ENCODE peak calls at places on chromosomes 3 and 15, in seven cellular contexts. M is GM23338, R is hepatocyte, K is neural progenitor cell, N is OCI-LY7, X is MM.1S, A is GM23248. V is an unnamed sample. For H3K36me3, the result is how much of the 10 kb centered on the place peaks cover.

GRCh38 chr15:100688549-100689120 is 86.2 kb downstream of the ASB7 start:
- DNase-seq in M (no peak), R (no peak), K (no peak), N (no peak), X (no peak), A (no peak), V (no peak)

GRCh38 chr3:64865872-64866588 is 178.2 kb upstream of the ADAMTS9 start:
- DNase-seq in M (peak), R (peak), K (no peak), N (no peak), X (no peak), A (no peak), V (no peak)

GRCh38 chr15:48718646-48719045 is 73.1 kb upstream of the FBN1 start:
- DNase-seq in M (no peak), R (no peak), K (no peak), N (no peak), X (no peak), A (peak), V (no peak)

GRCh38 chr3:138688871-138689299 is 80.3 kb downstream of the FAIM start:
- DNase-seq in M (no peak), R (no peak), K (no peak), N (peak), X (peak), A (no peak), V (no peak)

GRCh38 chr15:40011303-40011702 is 27.7 kb downstream of the SRP14 start:
- DNase-seq in M (no peak), R (no peak), K (no peak), N (no peak), X (no peak), A (no peak), V (no peak)

GRCh38 chr3:31878231-31878838 is 102.7 kb downstream of the OSBPL10 start:
- DNase-seq in M (no peak), R (no peak), K (no peak), N (no peak), X (no peak), A (peak), V (no peak)

GRCh38 chr3:63442918-63443317 is 164.8 kb downstream of the SYNPR start:
- DNase-seq in M (no peak), R (no peak), K (no peak), N (no peak), X (no peak), A (no peak), V (no peak)

GRCh38 chr15:31811641-31812040 is 218.7 kb upstream of the CHRNA7 start:
- DNase-seq in M (no peak), R (no peak), K (no peak), N (no peak), X (no peak), A (no peak), V (no peak)

GRCh38 chr15:66798426-66799061 is 96.5 kb downstream of the SMAD6 start:
- DNase-seq in M (no peak), R (no peak), K (no peak), N (no peak), X (no peak), A (peak), V (no peak)

GRCh38 chr3:134334901-134335280 is 39.4 kb downstream of the AMOTL2 start:
- DNase-seq in M (no peak), R (no peak), K (no peak), N (no peak), X (no peak), A (no peak), V (no peak)

GRCh38 chr3:15756505-15756904 is 41.3 kb downstream of the ANKRD28 start:
- DNase-seq in M (peak), R (no peak), K (no peak), N (no peak), X (no peak), A (no peak), V (no peak)

GRCh38 chr15:39181901-39182300 is 399.0 kb upstream of the THBS1 start:
- DNase-seq in M (no peak), R (peak), K (no peak), N (no peak), X (no peak), A (peak), V (no peak)

GRCh38 chr15:34693053-34693744 is 61.6 kb downstream of the GJD2 start:
- DNase-seq in M (no peak), R (no peak), K (no peak), N (no peak), X (no peak), A (peak), V (no peak)

GRCh38 chr3:162119651-162120050 is 623.0 kb downstream of the OTOL1 start:
- DNase-seq in M (no peak), R (no peak), K (no peak), N (no peak), X (no peak), A (no peak), V (no peak)

GRCh38 chr3:187773963-187774789 is 28.9 kb upstream of the BCL6 start:
- DNase-seq in M (no peak), R (no peak), K (no peak), N (peak), X (no peak), A (no peak), V (no peak)

DNA sequence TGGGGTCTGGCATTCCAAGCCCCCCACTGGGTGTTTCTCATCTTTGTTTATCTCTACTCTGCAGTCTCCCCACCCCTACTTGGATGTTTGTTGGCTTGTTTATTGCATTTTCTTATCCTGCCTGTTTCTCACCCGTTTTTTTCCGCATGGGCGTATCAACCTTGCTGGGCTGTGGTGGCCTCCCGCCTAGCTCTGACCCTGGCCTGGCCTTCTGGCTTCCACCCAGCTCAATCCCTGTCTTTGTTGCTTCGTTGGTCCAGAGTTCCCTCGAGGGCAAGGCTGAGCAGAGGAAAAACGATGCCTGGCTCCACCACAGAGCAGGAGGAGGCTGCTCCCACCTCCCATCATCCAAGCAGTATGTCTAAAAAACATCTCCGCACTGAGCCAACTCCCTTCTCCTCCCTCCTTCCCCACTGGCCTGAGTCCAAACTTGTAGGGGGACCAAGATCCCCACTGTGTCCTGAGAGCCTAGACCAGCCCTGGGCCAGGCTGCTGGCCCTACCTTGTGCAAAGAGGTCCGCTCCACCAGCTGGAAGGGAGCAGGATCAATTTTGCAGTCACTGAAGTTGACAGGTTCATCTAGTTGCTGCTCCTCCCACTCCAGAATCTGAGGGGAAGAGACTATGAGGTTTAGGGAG is 9.8 kb downstream of the CLCN2 start:
- DNase-seq in M (no peak), R (no peak), K (no peak), N (no peak), X (no peak), A (no peak), V (no peak)
- H3K36me3 ChIP-seq in M (under half), R (under half), K (under half), N (under half), X (under half), A (under half), V (under half)

GRCh38 chr15:61849446-61849845 is 210.8 kb downstream of the VPS13C start:
- DNase-seq in M (no peak), R (no peak), K (no peak), N (no peak), X (no peak), A (no peak), V (no peak)
- TF ChIP-seq EZH2phosphoT487 in M (no peak), R (no peak), K (no peak), N (no peak), X (no peak), A (no peak), V (no peak)

GRCh38 chr15:74967670-74968069 is 11.1 kb upstream of the RPP25 start:
- DNase-seq in M (no peak), R (no peak), K (no peak), N (no peak), X (no peak), A (no peak), V (no peak)
- H3K36me3 ChIP-seq in M (under half), R (under half), K (under half), N (under half), X (under half), A (under half), V (under half)

DNA sequence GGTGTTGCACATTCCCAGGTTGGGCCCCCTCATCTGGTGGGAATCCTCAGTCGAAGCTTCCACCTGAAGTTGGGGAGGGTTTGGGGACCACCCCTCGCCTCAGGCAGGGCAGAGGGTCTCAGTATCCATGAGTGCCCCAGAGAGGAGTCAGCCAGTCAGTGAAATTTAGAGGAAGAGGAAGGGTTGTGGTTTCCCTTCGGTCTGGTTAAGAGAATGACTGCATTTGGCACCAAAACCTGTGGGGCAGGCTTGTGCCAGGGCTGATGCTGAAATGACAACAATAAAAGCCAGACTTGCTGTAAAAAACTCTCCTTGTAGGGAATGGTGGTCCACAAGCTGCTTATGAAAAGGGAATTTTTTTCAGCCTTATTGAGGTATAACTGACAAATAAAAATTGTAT is 22.6 kb downstream of the LMCD1 start:
- DNase-seq in M (no peak), R (no peak), K (no peak), N (no peak), X (no peak), A (no peak), V (no peak)
- TF ChIP-seq EZH2phosphoT487 in M (no peak), R (no peak), K (no peak), N (no peak), X (no peak), A (no peak), V (no peak)

GRCh38 chr3:127846576-127846975 is 24.3 kb upstream of the MGLL start:
- DNase-seq in M (no peak), R (no peak), K (no peak), N (no peak), X (no peak), A (no peak), V (no peak)
- H3K36me3 ChIP-seq in M (under half), R (under half), K (under half), N (under half), X (under half), A (under half), V (under half)

DNA sequence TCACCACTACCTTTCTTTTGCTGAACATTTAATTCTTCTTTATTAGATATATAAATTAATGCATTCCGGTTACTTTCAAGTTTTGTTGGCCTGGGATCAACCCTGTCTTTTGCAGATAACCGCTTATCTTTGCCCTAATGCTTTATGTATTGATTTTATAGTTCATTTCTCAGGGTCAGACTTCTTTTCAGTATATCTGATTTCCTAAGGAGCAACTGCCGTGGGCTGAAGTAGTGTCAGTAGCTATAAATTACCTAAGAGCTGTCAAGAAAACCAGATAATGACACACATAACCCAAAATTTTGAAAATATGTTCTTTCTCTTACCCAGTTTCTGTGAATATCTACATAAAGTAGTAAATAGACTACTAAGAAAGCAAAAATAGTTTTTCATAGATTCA is 38.0 kb downstream of the COL6A5 start:
- DNase-seq in M (no peak), R (no peak), K (no peak), N (no peak), X (no peak), A (no peak), V (no peak)
- TF ChIP-seq EZH2phosphoT487 in M (no peak), R (no peak), K (no peak), N (no peak), X (no peak), A (no peak), V (no peak)